ENCODE peak calls at places on chromosome 18, in nine cellular contexts. Y is AG04450; S is NCI-H1105; L is stimulated activated CD8-positive, alpha-beta memory T cell treated with anti-CD3 and anti-CD28 coated beads, Interleukin-2, amount 100 ng/mL, for 48 hours; H is GM06990; V is HT1080; J is activated naive CD4-positive, alpha-beta T cell treated with Interleukin-2 at 50 U/mL for 16 hours; C is CD4-positive, alpha-beta T cell; I is cardiac muscle cell. G is an unnamed sample.

GRCh38 chr18:40577255-40577654 is 1377.8 kb upstream of the PIK3C3 start:
- DNase-seq in Y (no peak), L (no peak), I (no peak), C (no peak), S (no peak), V (peak), J (no peak), H (no peak), G (no peak)

GRCh38 chr18:3012306-3012919 is 531 bp downstream of the LPIN2 start:
- DNase-seq in C (peak), I (no peak), H (no peak), L (peak), S (no peak), V (no peak), J (peak), Y (no peak), G (peak)

GRCh38 chr18:44128365-44128764 is 552.3 kb upstream of the SETBP1 start:
- DNase-seq in I (no peak), L (no peak), V (peak), Y (no peak), C (no peak), J (no peak), H (no peak), S (no peak), G (peak)

GRCh38 chr18:31954349-31954748 is 11.4 kb upstream of the TRAPPC8 start:
- DNase-seq in V (peak), C (no peak), H (no peak), L (no peak), S (no peak), Y (no peak), J (no peak), I (no peak), G (no peak)

GRCh38 chr18:39675358-39675757 is 2109.8 kb upstream of the CELF4 start:
- DNase-seq in J (no peak), I (no peak), Y (peak), C (no peak), L (no peak), V (peak), S (no peak), H (no peak), G (peak)

GRCh38 chr18:71784777-71785176 is 759.4 kb downstream of the CBLN2 start:
- DNase-seq in S (no peak), L (no peak), J (no peak), V (peak), Y (no peak), H (no peak), I (no peak), C (no peak), G (no peak)

GRCh38 chr18:48813833-48814489 is 136.8 kb downstream of the SMAD7 start:
- DNase-seq in C (peak), S (no peak), I (no peak), H (no peak), Y (no peak), V (peak), J (peak), L (no peak), G (no peak)

GRCh38 chr18:45723921-45724320 is at the start of gene SLC14A1:
- DNase-seq in J (no peak), I (no peak), H (no peak), L (no peak), Y (no peak), C (no peak), V (no peak), S (no peak), G (no peak)

GRCh38 chr18:32884543-32884942 is 111.7 kb upstream of the KLHL14 start:
- DNase-seq in L (no peak), V (no peak), H (no peak), J (no peak), S (no peak), C (no peak), I (no peak), Y (no peak), G (no peak)

GRCh38 chr18:48866028-48866733 is 84.6 kb downstream of the SMAD7 start:
- DNase-seq in I (no peak), V (peak), H (no peak), S (peak), C (no peak), J (no peak), L (no peak), Y (peak), G (peak)

GRCh38 chr18:46388295-46388694 is 268.7 kb downstream of the LOXHD1 start:
- DNase-seq in C (no peak), Y (no peak), S (no peak), H (no peak), L (no peak), V (no peak), I (no peak), J (no peak), G (no peak)

GRCh38 chr18:5879479-5879882 is 15.8 kb downstream of the TMEM200C start:
- DNase-seq in H (no peak), J (no peak), S (no peak), I (peak), C (no peak), Y (peak), V (peak), L (no peak), G (peak)

GRCh38 chr18:78547817-78548216 is 431.8 kb upstream of the SALL3 start:
- DNase-seq in L (no peak), Y (no peak), C (no peak), S (no peak), H (no peak), I (no peak), V (no peak), J (no peak), G (no peak)

GRCh38 chr18:1559563-1559962 is 654.9 kb downstream of the ADCYAP1 start:
- DNase-seq in H (no peak), V (peak), J (no peak), L (no peak), Y (no peak), I (no peak), S (no peak), C (no peak), G (no peak)

GRCh38 chr18:5630057-5630765 is 86.4 kb upstream of the EPB41L3 start:
- DNase-seq in H (peak), J (no peak), Y (no peak), S (peak), C (peak), I (peak), V (peak), L (peak), G (peak)

GRCh38 chr18:6629635-6630140 is 99.8 kb upstream of the ARHGAP28 start:
- DNase-seq in H (no peak), L (no peak), C (no peak), J (no peak), V (peak), I (no peak), Y (no peak), S (no peak), G (peak)

GRCh38 chr18:48616484-48617255 is 77.8 kb downstream of the CTIF start:
- DNase-seq in J (no peak), L (no peak), Y (no peak), V (no peak), H (no peak), C (no peak), S (no peak), I (peak), G (no peak)

GRCh38 chr18:68275616-68276015 is 439.3 kb downstream of the TMX3 start:
- DNase-seq in C (no peak), S (no peak), Y (peak), I (no peak), L (no peak), H (no peak), J (no peak), V (peak), G (peak)

GRCh38 chr18:24400587-24400986 is 3.0 kb upstream of the OSBPL1A start:
- DNase-seq in V (no peak), H (no peak), Y (no peak), J (no peak), I (no peak), S (no peak), L (no peak), C (no peak), G (no peak)

GRCh38 chr18:76496200-76496890 is 1.3 kb upstream of the ZNF516 start:
- DNase-seq in C (peak), J (peak), Y (peak), V (no peak), S (no peak), L (no peak), H (peak), I (peak), G (peak)

GRCh38 chr18:42028232-42028832 is 73.3 kb downstream of the PIK3C3 start:
- DNase-seq in Y (no peak), V (peak), S (no peak), J (peak), L (no peak), H (no peak), C (peak), I (peak), G (peak)

GRCh38 chr18:41751652-41752051 is 203.4 kb upstream of the PIK3C3 start:
- DNase-seq in J (no peak), Y (no peak), I (no peak), C (no peak), H (no peak), L (no peak), S (no peak), V (no peak), G (no peak)

GRCh38 chr18:31042068-31042390 is 513 bp downstream of the DSC3 start:
- DNase-seq in I (peak), L (no peak), S (no peak), H (no peak), J (no peak), V (no peak), Y (no peak), C (no peak), G (no peak)

GRCh38 chr18:79781331-79781941 is 16.3 kb upstream of the KCNG2 start:
- DNase-seq in V (no peak), Y (no peak), L (no peak), C (no peak), I (no peak), S (no peak), H (no peak), J (no peak), G (no peak)

GRCh38 chr18:55090566-55091187 is 131.4 kb upstream of the CCDC68 start:
- DNase-seq in L (no peak), I (no peak), C (no peak), J (no peak), S (no peak), V (no peak), Y (no peak), H (no peak), G (no peak)

GRCh38 chr18:21740474-21740723 is 193 bp upstream of the MIB1 start:
- DNase-seq in C (no peak), Y (no peak), S (no peak), I (no peak), V (no peak), J (peak), L (peak), H (no peak), G (peak)

GRCh38 chr18:29145993-29146539 is 969.1 kb upstream of the CDH2 start:
- DNase-seq in V (no peak), I (no peak), L (no peak), H (no peak), Y (no peak), C (no peak), J (no peak), S (peak), G (no peak)

G was measured in GM03348.